ENCODE peak calls at places on chromosomes 16 and 17, in four cellular contexts. Y is HepG2, M is GM12878, C is K562. O is an unnamed sample.

GRCh38 chr17:8091033-8091687 is 3.6 kb upstream of the ALOX12B start:
- DNase-seq in Y (no peak), M (peak), C (no peak), O (no peak)

GRCh38 chr17:82249896-82250581 is 21.2 kb downstream of the SLC16A3 start:
- DNase-seq in Y (no peak), M (no peak), C (no peak), O (no peak)

GRCh38 chr16:57022445-57022844 is 33.1 kb downstream of the NLRC5 start:
- DNase-seq in Y (no peak), M (no peak), C (no peak), O (no peak)

GRCh38 chr16:63907251-63907650 is 1214.6 kb downstream of the CDH11 start:
- DNase-seq in Y (no peak), M (no peak), C (no peak), O (no peak)

GRCh38 chr16:14018848-14019247 is 52.3 kb upstream of the MRTFB start:
- DNase-seq in Y (no peak), M (no peak), C (no peak), O (no peak)

GRCh38 chr17:75891605-75892555 is 4.9 kb downstream of the TRIM65 start:
- DNase-seq in Y (peak), M (no peak), C (no peak), O (no peak)

GRCh38 chr17:44557653-44558285 is 485 bp downstream of the FZD2 start:
- DNase-seq in Y (no peak), M (no peak), C (no peak), O (no peak)

GRCh38 chr17:63989622-63990345 is 8.4 kb upstream of the PRR29 start:
- DNase-seq in Y (no peak), M (no peak), C (no peak), O (no peak)

GRCh38 chr16:23145608-23146007 is 3.6 kb downstream of the USP31 start:
- DNase-seq in Y (no peak), M (no peak), C (no peak), O (no peak)

GRCh38 chr17:9211133-9211765 is 189.9 kb downstream of the NTN1 start:
- DNase-seq in Y (no peak), M (no peak), C (no peak), O (no peak)

GRCh38 chr16:69732101-69732500 is 5.7 kb upstream of the NQO1 start:
- DNase-seq in Y (no peak), M (no peak), C (no peak), O (no peak)

GRCh38 chr16:23014592-23014991 is 134.7 kb downstream of the USP31 start:
- DNase-seq in Y (no peak), M (no peak), C (peak), O (no peak)

GRCh38 chr16:17346774-17347569 is 123.8 kb downstream of the XYLT1 start:
- DNase-seq in Y (no peak), M (peak), C (no peak), O (no peak)

GRCh38 chr17:5467416-5467815 is 1.4 kb downstream of the DHX33 start:
- DNase-seq in Y (no peak), M (no peak), C (no peak), O (no peak)

GRCh38 chr17:74818306-74818705 is 41.4 kb downstream of the GRIN2C start:
- DNase-seq in Y (no peak), M (no peak), C (peak), O (no peak)

GRCh38 chr16:2196162-2196980 is at the start of gene CASKIN1:
- DNase-seq in Y (no peak), M (no peak), C (peak), O (peak)

GRCh38 chr16:64121473-64121872 is 1000.4 kb downstream of the CDH11 start:
- DNase-seq in Y (no peak), M (no peak), C (no peak), O (no peak)

GRCh38 chr17:78745407-78746088 is 36.5 kb downstream of the CYTH1 start:
- DNase-seq in Y (peak), M (no peak), C (peak), O (no peak)

GRCh38 chr17:57879437-57880085 is 29.7 kb upstream of the MRPS23 start:
- DNase-seq in Y (peak), M (no peak), C (no peak), O (no peak)

GRCh38 chr17:32719702-32720101 is 157.2 kb downstream of the MYO1D start:
- DNase-seq in Y (no peak), M (no peak), C (no peak), O (no peak)

DNA sequence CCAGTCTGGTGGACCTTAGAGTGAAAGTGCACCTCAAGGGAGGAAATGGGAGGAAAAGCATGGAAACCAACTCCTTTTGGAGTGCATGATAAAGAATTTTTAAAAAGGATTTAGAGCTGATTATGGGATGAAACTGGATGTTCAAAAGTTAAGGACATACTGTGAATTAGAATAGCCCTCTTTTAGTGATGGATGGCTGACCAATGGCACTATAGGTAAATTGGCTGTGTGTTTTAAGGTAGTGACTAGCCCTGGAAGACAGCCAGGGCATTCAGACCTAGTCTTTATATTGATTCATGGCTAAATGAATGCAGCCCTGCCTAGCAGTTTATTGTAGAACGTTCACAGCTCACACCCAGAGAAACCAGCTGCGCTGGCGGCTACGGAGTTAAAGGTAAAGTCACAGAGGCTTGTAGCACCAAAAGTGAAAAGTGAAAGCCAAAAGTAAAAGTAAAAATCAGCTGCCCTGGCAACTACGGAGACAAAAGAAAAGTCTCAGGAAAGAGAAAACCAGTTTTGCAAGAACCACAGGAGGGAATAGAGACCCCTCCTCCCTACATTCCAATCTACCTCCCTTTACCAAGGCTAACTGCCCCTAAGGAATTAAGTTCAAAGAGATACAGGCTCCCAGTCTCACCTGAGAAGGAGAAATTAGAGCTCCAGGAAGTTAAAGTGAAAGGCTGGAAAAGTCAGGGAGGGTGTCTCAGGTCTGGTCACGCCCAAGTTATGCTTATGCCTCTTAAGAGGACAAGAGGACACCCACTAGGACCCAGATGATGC is 21.8 kb downstream of the ACSM1 start:
- DNase-seq in Y (peak), M (peak), C (peak), O (no peak)
- TF ChIP-seq BHLHE40 in Y (no peak), M (no peak), C (peak), O (no peak)

GRCh38 chr16:79651363-79651762 is 50.8 kb upstream of the MAF start:
- DNase-seq in Y (no peak), M (no peak), C (no peak), O (no peak)
- TF ChIP-seq FOXM1 in Y (no peak), M (no peak), C (no peak), O (no peak)

DNA sequence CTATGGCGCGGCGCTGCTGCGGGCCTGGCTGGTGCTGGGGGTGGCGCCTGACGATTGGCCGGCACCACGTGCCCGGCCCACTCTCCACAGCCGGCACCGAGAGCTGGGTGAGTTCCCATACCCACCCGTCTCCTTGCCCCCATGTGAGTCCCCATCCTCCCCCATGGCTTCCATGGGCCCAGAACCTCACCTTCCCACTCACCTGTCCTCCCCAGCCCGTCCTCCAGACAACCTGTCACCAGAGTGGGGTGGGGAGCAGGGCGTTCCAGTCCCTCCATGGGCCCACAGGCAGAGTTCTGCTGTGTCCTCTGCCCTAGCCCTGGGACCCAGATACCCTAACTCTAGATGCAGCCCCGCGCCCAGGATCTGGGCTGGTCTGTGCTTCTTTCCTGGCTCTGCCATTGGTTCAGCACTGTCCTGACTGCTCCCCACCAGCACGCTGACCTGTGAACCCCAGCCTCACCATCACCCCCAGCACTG is 5.5 kb downstream of the ARMC5 start:
- DNase-seq in Y (no peak), M (no peak), C (no peak), O (no peak)
- TF ChIP-seq BHLHE40 in Y (no peak), M (no peak), C (no peak), O (no peak)

GRCh38 chr16:49111351-49111750 is 170.3 kb downstream of the CBLN1 start:
- DNase-seq in Y (no peak), M (no peak), C (no peak), O (no peak)
- TF ChIP-seq FOXM1 in Y (no peak), M (no peak), C (no peak), O (no peak)